ENCODE peak calls at places on chromosome 12, in eight cellular contexts. M, D, R, E, S, G, C and Q are unnamed samples.

GRCh38 chr12:122208073-122208820 is 4.7 kb downstream of the B3GNT4 start:
- DNase-seq in S (no peak), R (no peak), G (no peak), C (no peak), D (no peak), M (no peak), E (no peak), Q (no peak)

GRCh38 chr12:6461401-6462233 is 8.9 kb downstream of the VAMP1 start:
- DNase-seq in E (no peak), D (no peak), M (no peak), R (no peak), S (no peak), G (no peak), C (no peak), Q (no peak)

GRCh38 chr12:52789637-52790426 is 6.1 kb downstream of the KRT3 start:
- DNase-seq in R (no peak), S (no peak), M (no peak), E (peak), C (no peak), D (no peak), G (peak), Q (peak)

GRCh38 chr12:67484788-67485480 is 163.6 kb upstream of the DYRK2 start:
- DNase-seq in S (no peak), M (no peak), C (no peak), E (no peak), D (no peak), G (no peak), R (no peak), Q (no peak)

GRCh38 chr12:52798671-52799497 is 3.0 kb upstream of the KRT3 start:
- DNase-seq in D (peak), S (peak), R (no peak), C (no peak), G (no peak), E (no peak), M (peak), Q (no peak)

GRCh38 chr12:76259660-76260389 is 88.4 kb downstream of the BBS10 start:
- DNase-seq in S (peak), R (no peak), C (no peak), G (no peak), E (no peak), M (peak), D (peak), Q (no peak)

GRCh38 chr12:124921200-124922008 is 7.0 kb upstream of the UBC start:
- DNase-seq in C (no peak), E (peak), M (peak), D (peak), G (peak), S (peak), R (no peak), Q (no peak)

GRCh38 chr12:121214855-121215745 is 5.2 kb downstream of the P2RX4 start:
- DNase-seq in G (no peak), R (peak), C (no peak), M (peak), D (peak), S (peak), E (no peak), Q (peak)

GRCh38 chr12:65955418-65955817 is 131.1 kb downstream of the HMGA2 start:
- DNase-seq in R (no peak), C (no peak), G (peak), S (no peak), D (no peak), M (no peak), E (no peak), Q (no peak)

GRCh38 chr12:28872654-28873268 is 276.3 kb upstream of the FAR2 start:
- DNase-seq in D (peak), R (peak), E (peak), C (peak), G (peak), M (peak), S (peak), Q (no peak)

GRCh38 chr12:81819991-81820633 is 61.0 kb upstream of the PPFIA2 start:
- DNase-seq in E (no peak), S (no peak), D (peak), C (no peak), G (no peak), R (no peak), M (peak), Q (no peak)

GRCh38 chr12:29155079-29155478 is 6.0 kb downstream of the FAR2 start:
- DNase-seq in M (peak), C (no peak), R (no peak), G (peak), D (no peak), S (no peak), E (no peak), Q (no peak)

GRCh38 chr12:22321620-22322019 is 12.9 kb downstream of the ST8SIA1 start:
- DNase-seq in M (peak), D (peak), S (no peak), E (no peak), R (no peak), G (no peak), C (no peak), Q (no peak)

GRCh38 chr12:127677537-127678131 is 589.3 kb upstream of the TMEM132C start:
- DNase-seq in S (peak), C (peak), G (peak), E (peak), M (peak), D (peak), R (peak), Q (peak)

GRCh38 chr12:78951746-78952532 is 87.4 kb downstream of the SYT1 start:
- DNase-seq in S (no peak), G (no peak), D (no peak), E (no peak), M (no peak), R (no peak), C (peak), Q (no peak)

GRCh38 chr12:84507914-84508313 is 404.7 kb downstream of the SLC6A15 start:
- DNase-seq in M (peak), C (no peak), S (no peak), E (no peak), R (no peak), G (no peak), D (peak), Q (no peak)

GRCh38 chr12:105977256-105978051 is 161.3 kb downstream of the NUAK1 start:
- DNase-seq in G (no peak), M (peak), C (no peak), R (no peak), D (peak), E (no peak), S (no peak), Q (no peak)

GRCh38 chr12:29103539-29103974 is 45.5 kb upstream of the FAR2 start:
- DNase-seq in D (no peak), R (no peak), M (no peak), E (no peak), S (no peak), G (no peak), C (no peak), Q (no peak)

GRCh38 chr12:97177482-97177881 is 270.4 kb downstream of the NEDD1 start:
- DNase-seq in E (no peak), C (no peak), S (no peak), M (no peak), R (no peak), G (no peak), D (no peak), Q (no peak)

GRCh38 chr12:6950944-6951540 is at the start of gene PTPN6:
- DNase-seq in E (no peak), M (no peak), R (no peak), C (no peak), G (no peak), S (no peak), D (no peak), Q (peak)

GRCh38 chr12:58566599-58566998 is 353.7 kb downstream of the LRIG3 start:
- DNase-seq in M (peak), S (no peak), D (peak), E (no peak), C (no peak), R (no peak), G (no peak), Q (no peak)

GRCh38 chr12:121096199-121096798 is 36.4 kb upstream of the P2RX7 start:
- DNase-seq in D (no peak), G (no peak), M (no peak), S (no peak), C (no peak), R (no peak), E (no peak), Q (no peak)

GRCh38 chr12:26153421-26154154 is 28.8 kb upstream of the BHLHE41 start:
- DNase-seq in S (peak), M (peak), R (peak), G (no peak), D (peak), C (no peak), E (no peak), Q (no peak)